ENCODE peak calls at places on chromosomes 13 and 19, in six cellular contexts. H is mucosa of descending colon; M is stimulated activated CD4-positive, alpha-beta T cell treated with anti-CD3 and anti-CD28 coated beads, Interleukin-4, amount 100 ng/mL, for 24 hours; X is RPMI7951; I is GM04503; R is left colon. C is an unnamed sample.

GRCh38 chr19:3073159-3073563 is 10.9 kb upstream of the TLE5 start:
- DNase-seq in R (no peak), X (peak; percentile 62), H (no peak), I (peak; percentile 27), M (no peak), C (no peak)

GRCh38 chr19:46068345-46069258 is 27.8 kb upstream of the IGFL4 start:
- DNase-seq in I (peak; percentile 72), M (no peak), H (no peak), R (peak; percentile 30), X (peak; percentile 100), C (no peak)

GRCh38 chr19:44636439-44637389 is 7.0 kb upstream of the PVR start:
- DNase-seq in I (no peak), X (no peak), M (no peak), R (no peak), H (no peak), C (no peak)

GRCh38 chr19:46413262-46414031 is at the start of gene CCDC8:
- DNase-seq in M (no peak), H (peak; percentile 69), R (peak; percentile 55), I (peak; percentile 58), X (peak; percentile 59), C (peak; percentile 98)

GRCh38 chr13:42747399-42747873 is 33.9 kb upstream of the FAM216B start:
- DNase-seq in I (peak; percentile 99), H (no peak), M (no peak), R (no peak), X (peak; percentile 80), C (no peak)

GRCh38 chr13:50670847-50671542 is 172.5 kb downstream of the DLEU7 start:
- DNase-seq in X (no peak), M (no peak), R (no peak), I (no peak), H (no peak), C (peak; percentile 8)

GRCh38 chr19:53659292-53659691 is 27.5 kb downstream of the DPRX start:
- DNase-seq in H (no peak), M (no peak), X (peak; percentile 33), I (no peak), R (no peak), C (peak; percentile 84)

GRCh38 chr13:107202371-107203023 is 634.6 kb upstream of the ARGLU1 start:
- DNase-seq in H (no peak), R (no peak), I (no peak), X (no peak), M (no peak), C (no peak)

GRCh38 chr13:43664700-43665191 is 122.0 kb downstream of the ENOX1 start:
- DNase-seq in R (peak; percentile 62), M (no peak), X (peak; percentile 80), I (peak; percentile 55), H (peak; percentile 64), C (peak; percentile 57)

GRCh38 chr19:6743071-6743470 is 3.6 kb downstream of the TRIP10 start:
- DNase-seq in R (no peak), X (no peak), I (no peak), M (no peak), H (peak; percentile 48), C (no peak)

GRCh38 chr13:61148211-61148610 is 267.4 kb downstream of the PCDH20 start:
- DNase-seq in M (no peak), X (no peak), R (no peak), H (no peak), I (no peak), C (no peak)

GRCh38 chr19:17948967-17949930 is 16.4 kb downstream of the CCDC124 start:
- DNase-seq in M (no peak), X (no peak), R (no peak), H (no peak), I (no peak), C (peak; percentile 67)

GRCh38 chr13:106534844-106535551 is 464 bp downstream of the EFNB2 start:
- DNase-seq in R (no peak), I (no peak), H (peak; percentile 65), X (peak; percentile 17), M (no peak), C (peak; percentile 72)

GRCh38 chr19:44587863-44588752 is 25.3 kb upstream of the IGSF23 start:
- DNase-seq in M (peak; percentile 4), R (no peak), H (no peak), X (peak; percentile 97), I (peak; percentile 58), C (no peak)

GRCh38 chr19:24141612-24142011 is 54.6 kb downstream of the ZNF254 start:
- DNase-seq in R (no peak), H (no peak), M (no peak), X (no peak), I (no peak), C (no peak)

GRCh38 chr13:113425931-113426590 is 27.2 kb downstream of the ADPRHL1 start:
- DNase-seq in R (no peak), H (no peak), X (no peak), M (no peak), I (no peak), C (no peak)

GRCh38 chr13:27194895-27195764 is 23.5 kb upstream of the USP12 start:
- DNase-seq in H (no peak), M (no peak), I (peak; percentile 87), R (no peak), X (peak; percentile 93), C (no peak)

GRCh38 chr13:101579291-101579802 is 126.9 kb downstream of the ITGBL1 start:
- DNase-seq in M (no peak), R (no peak), H (no peak), X (peak; percentile 75), I (no peak), C (no peak)

GRCh38 chr13:20728579-20729300 is 25.2 kb downstream of the IL17D start:
- DNase-seq in X (no peak), I (no peak), M (no peak), H (no peak), R (no peak), C (no peak)

GRCh38 chr19:48249502-48250014 is 6.2 kb downstream of the CARD8 start:
- DNase-seq in R (peak; percentile 50), X (peak; percentile 57), H (peak; percentile 73), I (no peak), M (peak; percentile 82), C (no peak)

GRCh38 chr13:22061806-22062391 is 391.0 kb downstream of the FGF9 start:
- DNase-seq in R (no peak), X (no peak), I (no peak), H (no peak), M (no peak), C (no peak)

C was measured in endodermal cell.